ENCODE peak calls at places on chromosomes 4 and X, in eight cellular contexts. L, E, U, C, W, N, A and R are unnamed samples.

GRCh38 chr4:147360301-147360700 is 120.6 kb upstream of the EDNRA start:
- DNase-seq in N (no peak), U (no peak), E (no peak), A (no peak), L (no peak), C (peak), W (no peak), R (peak)

GRCh38 chrX:97039363-97040029 is 155.8 kb downstream of the RPA4 start:
- DNase-seq in L (no peak), C (peak), N (no peak), W (peak), A (no peak), U (peak), E (no peak), R (peak)

GRCh38 chr4:8916914-8917305 is 45.3 kb upstream of the HMX1 start:
- DNase-seq in L (no peak), A (no peak), N (no peak), U (no peak), C (no peak), W (no peak), E (no peak), R (no peak)

GRCh38 chr4:81180916-81181315 is 34.1 kb downstream of the PRKG2 start:
- DNase-seq in U (no peak), E (no peak), C (no peak), L (no peak), W (no peak), A (no peak), N (no peak), R (no peak)

GRCh38 chr4:87120411-87121162 is 99.8 kb downstream of the KLHL8 start:
- DNase-seq in N (no peak), L (no peak), W (no peak), U (peak), A (no peak), E (no peak), C (peak), R (no peak)

GRCh38 chr4:67035986-67036385 is 509.3 kb downstream of the CENPC start:
- DNase-seq in U (no peak), E (no peak), W (no peak), C (no peak), N (no peak), L (no peak), A (no peak), R (no peak)

GRCh38 chrX:99722094-99722493 is 688.0 kb downstream of the PCDH19 start:
- DNase-seq in E (no peak), N (no peak), C (no peak), L (no peak), W (no peak), A (no peak), U (no peak), R (no peak)

GRCh38 chr4:55444822-55445221 is 49.1 kb downstream of the TMEM165 start:
- DNase-seq in L (no peak), E (no peak), C (peak), W (no peak), N (no peak), A (no peak), U (peak), R (peak)

GRCh38 chr4:5895287-5895686 is 2.4 kb upstream of the CRMP1 start:
- DNase-seq in N (no peak), E (no peak), A (no peak), L (no peak), U (no peak), W (no peak), C (no peak), R (peak)

GRCh38 chr4:55445921-55446577 is 50.3 kb downstream of the TMEM165 start:
- DNase-seq in E (no peak), A (no peak), L (no peak), C (no peak), W (no peak), U (no peak), N (peak), R (no peak)

GRCh38 chr4:68984947-68985346 is 33.3 kb upstream of the UGT2A3 start:
- DNase-seq in E (no peak), U (no peak), W (no peak), N (no peak), L (no peak), A (no peak), C (no peak), R (no peak)

GRCh38 chr4:111209706-111210105 is 586.8 kb upstream of the PITX2 start:
- DNase-seq in L (no peak), A (no peak), U (no peak), N (no peak), C (no peak), E (peak), W (no peak), R (no peak)

GRCh38 chr4:42915484-42915883 is 23.0 kb downstream of the GRXCR1 start:
- DNase-seq in N (no peak), L (no peak), W (no peak), A (no peak), E (no peak), U (no peak), C (no peak), R (no peak)

GRCh38 chrX:107676559-107677378 is 48.5 kb downstream of the PRPS1 start:
- DNase-seq in U (peak), L (peak), W (no peak), A (peak), N (peak), E (no peak), C (peak), R (peak)